ENCODE peak calls at places on chromosomes 7 and 10, in five cellular contexts. A is esophagus squamous epithelium, K is A549, H is Peyer's patch, Q is HCT116. Y is an unnamed sample.

GRCh38 chr10:77016278-77016815 is 621.3 kb downstream of the KCNMA1 start:
- DNase-seq in K (no peak), A (no peak), H (no peak), Q (no peak), Y (no peak)

GRCh38 chr7:51035696-51036095 is 253.0 kb upstream of the GRB10 start:
- DNase-seq in K (no peak), A (no peak), H (no peak), Q (no peak), Y (no peak)

GRCh38 chr7:48594349-48594748 is 330.0 kb upstream of the CDC14C start:
- DNase-seq in H (no peak), A (no peak), K (no peak), Q (no peak), Y (no peak)

GRCh38 chr7:43463401-43463980 is 119.4 kb upstream of the STK17A start:
- DNase-seq in Q (no peak), A (no peak), H (no peak), K (no peak), Y (no peak)

GRCh38 chr7:135335628-135336139 is 102.0 kb downstream of the STRA8 start:
- DNase-seq in A (no peak), H (no peak), K (peak), Q (peak), Y (peak)

GRCh38 chr7:30893357-30893756 is 18.3 kb upstream of the AQP1 start:
- DNase-seq in A (no peak), K (no peak), Q (no peak), H (no peak), Y (no peak)

GRCh38 chr10:124460144-124460543 is 1.5 kb upstream of the LHPP start:
- DNase-seq in K (no peak), A (no peak), H (no peak), Q (no peak), Y (no peak)

GRCh38 chr10:1211844-1212570 is 155.8 kb downstream of the WDR37 start:
- DNase-seq in A (no peak), H (no peak), Q (no peak), K (no peak), Y (no peak)

GRCh38 chr7:32957326-32958045 is at the start of gene FKBP9:
- DNase-seq in H (peak), A (no peak), Q (no peak), K (peak), Y (peak)

GRCh38 chr10:58268454-58268945 is 462 bp upstream of the CISD1 start:
- DNase-seq in A (no peak), Q (no peak), H (no peak), K (peak), Y (no peak)
- TF ChIP-seq POLR2A in A (no peak), Q (no peak), H (no peak), K (no peak), Y (no peak)

DNA sequence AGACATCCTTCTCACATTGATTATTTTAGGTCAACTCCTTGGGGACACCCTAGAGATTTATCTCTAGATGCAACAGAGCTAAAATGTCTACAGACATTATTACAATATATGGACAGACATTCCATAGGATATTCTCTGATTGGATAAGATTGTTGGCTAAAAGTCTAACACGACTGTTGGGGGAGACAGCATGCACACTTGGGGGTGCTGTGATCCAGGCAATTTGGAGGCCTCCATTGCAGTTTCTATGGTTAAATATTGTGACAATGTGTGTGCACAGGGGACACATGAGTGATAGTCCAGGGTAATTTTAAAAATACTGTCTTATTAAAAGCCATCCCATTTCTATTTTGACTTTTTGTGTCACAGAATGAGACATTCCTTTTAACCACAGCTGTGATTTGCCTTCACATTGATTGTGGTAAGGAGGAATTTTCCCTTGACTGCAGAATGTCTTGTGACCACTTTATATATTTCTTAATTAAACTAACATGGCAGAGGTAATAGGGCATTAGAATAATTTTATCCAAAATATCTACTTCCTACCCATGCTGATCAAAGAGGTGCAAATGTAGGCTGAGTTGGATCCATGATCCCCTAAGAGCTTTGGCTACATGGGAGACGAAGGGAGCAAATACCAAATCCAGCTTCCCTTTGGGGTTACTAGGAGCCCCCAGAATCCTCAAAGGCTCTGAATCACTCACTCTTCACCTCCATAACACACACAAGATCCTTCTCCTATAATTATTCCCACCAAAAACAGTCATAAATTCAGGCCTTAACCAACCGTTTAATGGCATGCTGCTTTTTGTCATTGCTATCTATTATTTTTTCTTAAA is 7.3 kb downstream of the TFPI2 start:
- DNase-seq in A (no peak), Q (no peak), K (no peak), H (no peak), Y (peak)
- TF ChIP-seq POLR2A in A (no peak), Q (no peak), K (no peak), H (no peak), Y (no peak)

GRCh38 chr10:70671229-70671588 is 1.1 kb upstream of the ADAMTS14 start:
- DNase-seq in H (no peak), Q (no peak), A (no peak), K (no peak), Y (no peak)

GRCh38 chr10:70672993-70673928 is 955 bp downstream of the ADAMTS14 start:
- DNase-seq in A (no peak), Q (no peak), K (peak), H (no peak), Y (no peak)

GRCh38 chr10:70671619-70672164 is 614 bp upstream of the ADAMTS14 start:
- DNase-seq in A (no peak), H (no peak), K (no peak), Q (no peak), Y (no peak)

GRCh38 chr10:70673929-70674559 is 1.7 kb downstream of the ADAMTS14 start:
- DNase-seq in A (no peak), H (no peak), K (no peak), Q (no peak), Y (no peak)

DNA sequence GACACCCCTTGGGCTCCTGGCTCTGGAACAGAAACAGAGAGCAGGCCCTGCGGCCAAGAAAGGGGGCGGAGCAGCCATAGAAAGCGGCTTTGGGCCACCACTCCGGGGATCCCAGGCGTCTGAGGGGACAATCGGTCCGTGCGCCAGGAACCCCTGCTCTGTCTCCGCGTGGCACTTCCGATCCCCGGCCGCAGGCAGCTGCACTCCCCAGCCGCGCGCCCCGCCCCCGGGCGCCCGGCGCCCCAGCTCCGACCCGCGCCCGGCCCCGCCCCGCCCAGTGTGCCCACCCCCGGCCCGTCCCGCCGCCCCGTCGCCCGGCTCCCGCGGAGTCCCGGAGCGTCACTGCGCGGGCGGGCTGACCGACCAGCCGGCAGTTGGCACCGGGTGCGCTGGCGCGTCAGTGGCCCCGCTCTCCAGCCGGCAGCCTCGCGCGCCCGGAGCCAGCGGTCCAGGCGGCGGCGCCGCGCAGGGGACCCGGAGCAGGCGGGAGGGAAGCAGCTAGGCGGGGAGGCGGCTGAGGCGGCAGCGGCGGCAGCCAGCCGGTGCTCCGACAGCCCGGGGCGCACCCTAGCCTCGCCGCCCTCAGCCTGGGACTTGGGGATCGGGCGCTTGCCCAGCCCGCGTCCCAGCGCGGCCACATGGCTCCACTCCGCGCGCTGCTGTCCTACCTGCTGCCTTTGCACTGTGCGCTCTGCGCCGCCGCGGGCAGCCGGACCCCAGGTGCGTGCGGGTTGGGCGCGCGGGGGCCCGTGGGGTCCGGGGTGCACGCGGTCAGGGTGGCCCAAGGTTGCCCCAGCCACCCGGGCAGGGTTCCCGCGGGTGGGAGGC is at the start of gene ADAMTS14:
- DNase-seq in A (no peak), K (peak), H (no peak), Q (peak), Y (peak)
- TF ChIP-seq POLR2A in A (no peak), K (no peak), H (no peak), Q (no peak), Y (no peak)

GRCh38 chr7:100101016-100101862 is at the start of the genes AP4M1 and MCM7:
- DNase-seq in A (peak), H (peak), K (peak), Q (peak), Y (peak)
- TF ChIP-seq POLR2A in A (peak), H (peak), K (no peak), Q (no peak), Y (peak)

DNA sequence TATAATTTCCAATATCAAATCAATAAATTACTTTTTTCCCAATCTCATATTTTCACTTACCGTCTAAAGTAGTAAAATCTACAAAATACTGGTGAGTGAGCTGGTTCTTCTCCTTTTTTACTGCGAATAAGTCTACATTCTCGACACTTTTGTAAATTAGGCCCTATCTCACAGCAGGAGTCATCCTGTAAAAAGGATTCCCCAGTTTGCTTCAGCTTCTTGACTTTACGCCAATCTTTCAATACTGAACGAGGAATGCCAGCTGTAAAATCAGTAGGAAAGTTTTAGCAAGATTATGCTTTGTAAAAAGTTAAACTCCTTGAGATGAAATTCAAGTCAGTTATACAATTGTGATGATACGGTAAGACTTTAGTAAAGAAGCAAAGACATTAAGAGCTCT is 67.3 kb downstream of the NRBF2 start:
- DNase-seq in K (no peak), A (no peak), H (no peak), Q (no peak), Y (no peak)
- TF ChIP-seq POLR2A in K (no peak), A (no peak), H (no peak), Q (no peak), Y (no peak)

GRCh38 chr7:98755138-98755898 is 114.5 kb downstream of the TMEM130 start:
- DNase-seq in K (no peak), H (no peak), A (no peak), Q (no peak), Y (no peak)

GRCh38 chr7:98753176-98753575 is 116.6 kb downstream of the TMEM130 start:
- DNase-seq in H (no peak), Q (no peak), A (no peak), K (no peak), Y (no peak)

GRCh38 chr7:98758157-98758556 is 111.7 kb downstream of the TMEM130 start:
- DNase-seq in A (no peak), H (no peak), K (no peak), Q (no peak), Y (no peak)

GRCh38 chr7:98748090-98748489 is 121.7 kb downstream of the TMEM130 start:
- DNase-seq in K (no peak), A (no peak), H (no peak), Q (no peak), Y (no peak)

DNA sequence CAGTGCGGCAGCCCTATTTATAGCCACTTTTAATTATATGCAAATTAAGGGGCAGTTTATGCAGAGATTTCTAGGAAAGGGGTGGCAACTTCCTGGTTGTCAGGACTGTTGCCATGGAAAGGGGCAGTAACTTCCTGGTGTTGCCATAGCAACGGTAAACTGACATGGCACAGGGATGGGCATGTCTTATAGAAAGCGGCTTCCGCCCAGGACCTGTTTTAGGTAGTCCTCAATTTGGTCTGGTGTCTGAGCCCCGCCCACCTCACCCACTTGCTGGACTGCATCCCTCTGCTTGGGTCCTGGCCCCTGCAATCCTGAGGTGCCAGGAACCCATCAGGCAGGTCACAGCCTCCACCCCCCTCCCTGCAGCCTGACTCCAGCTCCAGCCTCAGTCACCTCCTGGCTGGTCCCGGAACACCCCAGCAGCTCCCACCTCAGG is 115.8 kb downstream of the TMEM130 start:
- DNase-seq in Q (peak), H (no peak), K (no peak), A (no peak), Y (peak)
- TF ChIP-seq POLR2A in Q (no peak), H (no peak), K (no peak), A (no peak), Y (no peak)

DNA sequence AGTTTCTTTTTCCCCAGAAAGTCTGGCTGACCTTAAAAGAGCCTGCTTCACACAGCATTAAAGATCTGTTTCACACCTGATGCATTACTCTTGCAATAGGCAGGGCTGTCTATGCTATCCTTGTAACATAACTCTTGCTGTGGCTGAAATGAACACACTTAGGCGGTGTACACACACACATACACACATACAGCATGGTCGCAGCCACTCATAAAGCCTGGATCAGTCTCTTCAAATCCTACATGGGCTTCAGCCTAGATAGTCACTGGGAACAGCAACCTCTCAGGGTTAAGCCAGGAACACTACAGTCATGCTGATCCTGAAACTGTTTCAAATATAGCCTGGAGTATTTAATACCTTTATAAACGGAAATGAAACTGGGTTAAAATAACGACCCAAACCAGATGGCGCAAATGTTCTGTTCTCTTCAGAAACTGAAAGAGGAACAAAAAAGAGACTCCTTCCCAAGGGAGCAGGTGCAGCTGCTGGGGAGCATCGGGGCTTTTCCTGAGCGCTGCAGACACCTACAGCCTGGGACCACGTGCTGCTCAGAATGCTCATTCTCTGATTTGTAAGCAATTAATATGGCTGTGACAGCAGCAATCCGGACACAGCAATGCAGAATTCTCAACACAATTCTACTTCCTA is 61.0 kb upstream of the SFMBT2 start:
- DNase-seq in K (no peak), Q (no peak), H (peak), A (no peak), Y (no peak)
- TF ChIP-seq POLR2A in K (no peak), Q (no peak), H (no peak), A (no peak), Y (no peak)

DNA sequence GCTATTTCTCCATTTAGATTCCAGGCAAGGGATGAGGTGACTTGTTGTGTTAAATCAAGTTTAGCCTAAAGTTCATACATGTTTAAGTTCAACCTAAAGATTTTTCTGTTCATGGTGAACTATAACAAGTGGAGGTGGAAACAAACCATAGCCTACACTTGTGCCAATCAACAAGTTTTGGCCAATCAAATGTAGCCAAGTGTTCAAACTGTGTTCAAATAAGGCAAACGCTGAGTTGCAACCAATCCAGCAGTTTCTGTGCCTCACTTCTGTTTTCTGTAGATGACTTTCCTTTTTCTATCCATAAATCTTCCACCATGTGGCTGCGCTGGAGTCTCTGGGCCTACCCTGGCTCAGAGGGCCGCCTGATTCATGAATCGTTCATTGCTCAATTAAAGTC is 4.5 kb upstream of the VOPP1 start:
- DNase-seq in K (no peak), Q (no peak), H (no peak), A (no peak), Y (no peak)
- TF ChIP-seq POLR2A in K (no peak), Q (no peak), H (no peak), A (no peak), Y (no peak)

GRCh38 chr10:103855424-103855823 is at the start of gene SH3PXD2A:
- DNase-seq in Q (no peak), K (peak), H (no peak), A (no peak), Y (no peak)
- TF ChIP-seq POLR2A in Q (no peak), K (no peak), H (peak), A (peak), Y (no peak)

Y was measured in erythroblast.